ENCODE peak calls at places on chromosomes 1 and 21, in five cellular contexts. One of them, this sample, is unnamed.
A peak's percentile ranks its signal among the peaks of the same experiment; 100 is the strongest.

GRCh38 chr1:60903591-60903990 is 178.8 kb upstream of the NFIA start:
- DNase-seq in frontal cortex: no peak
- DNase-seq in hippocampal formation: peak; percentile 34
- DNase-seq in T-helper 17 cell: no peak
- DNase-seq in Ammon's horn: peak; percentile 57
- DNase-seq in this sample: peak; percentile 27

GRCh38 chr21:29433366-29434059 is 134.8 kb downstream of the BACH1 start:
- DNase-seq in frontal cortex: no peak
- DNase-seq in hippocampal formation: no peak
- DNase-seq in T-helper 17 cell: no peak
- DNase-seq in Ammon's horn: no peak
- DNase-seq in this sample: no peak

GRCh38 chr1:218588555-218589172 is 243.5 kb downstream of the TGFB2 start:
- DNase-seq in frontal cortex: no peak
- DNase-seq in hippocampal formation: no peak
- DNase-seq in T-helper 17 cell: no peak
- DNase-seq in Ammon's horn: no peak
- DNase-seq in this sample: no peak

GRCh38 chr21:42361286-42361685 is 5.0 kb downstream of the TFF1 start:
- DNase-seq in frontal cortex: no peak
- DNase-seq in hippocampal formation: no peak
- DNase-seq in T-helper 17 cell: no peak
- DNase-seq in Ammon's horn: no peak
- DNase-seq in this sample: no peak

GRCh38 chr1:983736-984475 is 2.0 kb upstream of the PERM1 start:
- DNase-seq in frontal cortex: no peak
- DNase-seq in hippocampal formation: no peak
- DNase-seq in T-helper 17 cell: peak; percentile 47
- DNase-seq in Ammon's horn: no peak
- DNase-seq in this sample: no peak

GRCh38 chr1:162008799-162009198 is 14.9 kb downstream of the OLFML2B start:
- DNase-seq in frontal cortex: no peak
- DNase-seq in hippocampal formation: no peak
- DNase-seq in T-helper 17 cell: no peak
- DNase-seq in Ammon's horn: no peak
- DNase-seq in this sample: no peak

GRCh38 chr21:41877901-41878830 is 978 bp downstream of the PRDM15 start:
- DNase-seq in frontal cortex: peak; percentile 49
- DNase-seq in hippocampal formation: no peak
- DNase-seq in T-helper 17 cell: no peak
- DNase-seq in Ammon's horn: peak; percentile 31
- DNase-seq in this sample: no peak

GRCh38 chr1:183711691-183712401 is 58.7 kb upstream of the APOBEC4 start:
- DNase-seq in frontal cortex: no peak
- DNase-seq in hippocampal formation: no peak
- DNase-seq in T-helper 17 cell: no peak
- DNase-seq in Ammon's horn: no peak
- DNase-seq in this sample: peak; percentile 2

GRCh38 chr1:185972096-185972875 is 238.1 kb downstream of the HMCN1 start:
- DNase-seq in frontal cortex: no peak
- DNase-seq in hippocampal formation: no peak
- DNase-seq in T-helper 17 cell: no peak
- DNase-seq in Ammon's horn: no peak
- DNase-seq in this sample: no peak

GRCh38 chr1:181061891-181062777 is 26.4 kb upstream of the IER5 start:
- DNase-seq in frontal cortex: no peak
- DNase-seq in hippocampal formation: peak; percentile 15
- DNase-seq in T-helper 17 cell: no peak
- DNase-seq in Ammon's horn: peak; percentile 61
- DNase-seq in this sample: no peak

GRCh38 chr1:204199579-204199978 is 3.3 kb upstream of the KISS1 start:
- DNase-seq in frontal cortex: no peak
- DNase-seq in hippocampal formation: no peak
- DNase-seq in T-helper 17 cell: no peak
- DNase-seq in Ammon's horn: no peak
- DNase-seq in this sample: no peak

GRCh38 chr1:243496173-243496553 is 240.3 kb downstream of the SDCCAG8 start:
- DNase-seq in frontal cortex: no peak
- DNase-seq in hippocampal formation: peak; percentile 86
- DNase-seq in T-helper 17 cell: no peak
- DNase-seq in Ammon's horn: peak; percentile 91
- DNase-seq in this sample: peak; percentile 86

GRCh38 chr21:33418686-33419085 is 15.5 kb downstream of the IFNGR2 start:
- DNase-seq in frontal cortex: no peak
- DNase-seq in hippocampal formation: no peak
- DNase-seq in T-helper 17 cell: no peak
- DNase-seq in Ammon's horn: no peak
- DNase-seq in this sample: no peak

GRCh38 chr1:36322786-36323635 is 434 bp downstream of the EVA1B start:
- DNase-seq in frontal cortex: peak; percentile 53
- DNase-seq in hippocampal formation: no peak
- DNase-seq in T-helper 17 cell: peak; percentile 35
- DNase-seq in Ammon's horn: no peak
- DNase-seq in this sample: no peak

GRCh38 chr1:186536272-186536905 is 75.5 kb upstream of the PDC start:
- DNase-seq in frontal cortex: no peak
- DNase-seq in hippocampal formation: no peak
- DNase-seq in T-helper 17 cell: no peak
- DNase-seq in Ammon's horn: no peak
- DNase-seq in this sample: no peak

GRCh38 chr1:229230136-229230892 is 40.6 kb upstream of the RAB4A start:
- DNase-seq in frontal cortex: no peak
- DNase-seq in hippocampal formation: no peak
- DNase-seq in T-helper 17 cell: no peak
- DNase-seq in Ammon's horn: no peak
- DNase-seq in this sample: no peak

GRCh38 chr1:80217377-80217986 is 1211.0 kb upstream of the ADGRL4 start:
- DNase-seq in frontal cortex: no peak
- DNase-seq in hippocampal formation: no peak
- DNase-seq in T-helper 17 cell: no peak
- DNase-seq in Ammon's horn: peak; percentile 72
- DNase-seq in this sample: no peak

GRCh38 chr1:206909883-206910318 is 11.8 kb downstream of the FCMR start:
- DNase-seq in frontal cortex: no peak
- DNase-seq in hippocampal formation: no peak
- DNase-seq in T-helper 17 cell: no peak
- DNase-seq in Ammon's horn: no peak
- DNase-seq in this sample: no peak

GRCh38 chr21:43925609-43926008 is 60.6 kb downstream of the AGPAT3 start:
- DNase-seq in frontal cortex: no peak
- DNase-seq in hippocampal formation: no peak
- DNase-seq in T-helper 17 cell: no peak
- DNase-seq in Ammon's horn: no peak
- DNase-seq in this sample: no peak

GRCh38 chr1:89065077-89065868 is at the start of gene GBP1:
- DNase-seq in frontal cortex: no peak
- DNase-seq in hippocampal formation: no peak
- DNase-seq in T-helper 17 cell: no peak
- DNase-seq in Ammon's horn: no peak
- DNase-seq in this sample: no peak

GRCh38 chr1:241518447-241519307 is 878 bp downstream of the FH start:
- DNase-seq in frontal cortex: no peak
- DNase-seq in hippocampal formation: no peak
- DNase-seq in T-helper 17 cell: no peak
- DNase-seq in Ammon's horn: peak; percentile 22
- DNase-seq in this sample: no peak

GRCh38 chr1:223390618-223391017 is 2.6 kb upstream of the CCDC185 start:
- DNase-seq in frontal cortex: no peak
- DNase-seq in hippocampal formation: no peak
- DNase-seq in T-helper 17 cell: no peak
- DNase-seq in Ammon's horn: no peak
- DNase-seq in this sample: no peak

GRCh38 chr21:32001390-32001789 is 128.6 kb downstream of the HUNK start:
- DNase-seq in frontal cortex: no peak
- DNase-seq in hippocampal formation: no peak
- DNase-seq in T-helper 17 cell: no peak
- DNase-seq in Ammon's horn: no peak
- DNase-seq in this sample: no peak

GRCh38 chr1:230568008-230568407 is 74.3 kb upstream of the COG2 start:
- DNase-seq in frontal cortex: no peak
- DNase-seq in hippocampal formation: no peak
- DNase-seq in T-helper 17 cell: no peak
- DNase-seq in Ammon's horn: peak; percentile 35
- DNase-seq in this sample: no peak

GRCh38 chr1:58204284-58204683 is 342.2 kb downstream of the OMA1 start:
- DNase-seq in frontal cortex: no peak
- DNase-seq in hippocampal formation: no peak
- DNase-seq in T-helper 17 cell: no peak
- DNase-seq in Ammon's horn: no peak
- DNase-seq in this sample: no peak

GRCh38 chr1:37717631-37718030 is 25.3 kb downstream of the CDCA8 start:
- DNase-seq in frontal cortex: no peak
- DNase-seq in hippocampal formation: no peak
- DNase-seq in T-helper 17 cell: no peak
- DNase-seq in Ammon's horn: no peak
- DNase-seq in this sample: no peak

This sample was measured in caudate nucleus.